ENCODE peak calls at places on chromosomes 4 and X, in eight cellular contexts. E, H, W, O, S, D, Y and L are unnamed samples.

GRCh38 chr4:186719925-186720694 is 3.5 kb downstream of the FAT1 start:
- DNase-seq in D (peak), O (no peak), H (peak), E (peak), Y (peak), S (peak), W (no peak), L (no peak)

GRCh38 chr4:170109586-170110289 is 20.0 kb upstream of the AADAT start:
- DNase-seq in Y (no peak), H (peak), E (no peak), O (no peak), D (no peak), W (no peak), S (no peak), L (no peak)

GRCh38 chrX:154374361-154375155 is at the start of gene FLNA:
- DNase-seq in O (no peak), S (peak), W (peak), D (no peak), Y (no peak), H (no peak), E (peak), L (peak)

GRCh38 chrX:70664726-70665125 is 220.1 kb downstream of the DLG3 start:
- DNase-seq in Y (no peak), H (peak), S (peak), D (peak), O (peak), E (peak), W (no peak), L (no peak)

GRCh38 chr4:87896020-87896621 is 63.4 kb downstream of the MEPE start:
- DNase-seq in O (peak), W (no peak), S (no peak), D (peak), Y (no peak), E (no peak), H (peak), L (no peak)

GRCh38 chr4:185232370-185232769 is 23.0 kb downstream of the SNX25 start:
- DNase-seq in Y (no peak), H (no peak), E (no peak), W (no peak), S (no peak), D (no peak), O (peak), L (no peak)

GRCh38 chrX:9622128-9622527 is 143.5 kb downstream of the GPR143 start:
- DNase-seq in O (no peak), Y (no peak), E (no peak), D (no peak), W (no peak), S (no peak), H (no peak), L (no peak)

GRCh38 chrX:133401539-133401938 is 13.8 kb downstream of the GPC4 start:
- DNase-seq in D (peak), E (no peak), Y (no peak), W (no peak), S (no peak), H (no peak), O (no peak), L (no peak)

GRCh38 chr4:915041-915474 is 17.1 kb downstream of the GAK start:
- DNase-seq in W (peak), S (no peak), H (no peak), D (no peak), Y (no peak), E (no peak), O (no peak), L (no peak)

GRCh38 chr4:39823193-39823592 is 125.3 kb downstream of the UBE2K start:
- DNase-seq in E (no peak), D (peak), S (no peak), H (no peak), Y (no peak), W (no peak), O (no peak), L (no peak)

DNA sequence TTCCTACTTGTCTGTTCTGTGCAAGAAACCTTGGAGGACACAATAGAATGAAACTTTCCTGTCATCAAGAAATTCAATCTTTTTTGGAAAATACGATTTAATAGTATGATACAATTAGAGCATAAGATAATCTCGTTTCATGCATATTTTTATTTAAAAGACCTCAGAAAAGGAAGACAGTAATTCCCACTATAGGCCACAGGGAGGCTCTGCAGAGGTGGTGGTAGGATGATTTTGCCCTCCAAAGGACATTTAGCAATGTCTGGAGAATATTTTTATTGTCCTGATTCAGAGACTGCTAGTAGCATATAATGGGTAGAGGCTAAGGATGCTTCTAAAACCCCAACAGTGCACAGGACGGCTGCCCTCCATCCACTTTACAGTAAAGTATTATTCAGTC is 68.7 kb downstream of the PAK3 start:
- DNase-seq in H (no peak), E (peak), Y (no peak), W (no peak), O (no peak), D (no peak), S (peak), L (no peak)
- TF ChIP-seq CTCF in H (peak), E (no peak), Y (peak), W (no peak), O (peak), D (peak), S (peak), L (peak)

DNA sequence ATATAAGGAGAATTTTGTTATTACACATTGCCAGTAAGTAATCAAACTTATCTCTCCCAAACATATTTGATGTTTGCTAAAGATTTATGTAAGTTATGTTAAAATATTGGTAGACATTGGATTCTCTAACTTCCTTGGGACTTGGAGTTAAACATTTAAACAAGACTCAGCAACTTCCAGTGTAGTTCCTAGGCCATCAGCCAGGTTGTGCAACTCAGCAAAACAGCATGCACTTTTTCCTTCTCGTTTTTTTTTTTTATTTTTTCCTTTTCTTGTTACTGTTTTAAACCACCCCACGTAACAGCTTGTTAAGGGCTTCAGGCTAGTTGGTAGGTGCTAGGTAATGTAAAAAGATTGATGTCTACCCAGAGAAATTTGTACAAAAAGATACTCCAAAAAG is 510.4 kb downstream of the ANKRD50 start:
- DNase-seq in D (peak), S (no peak), O (no peak), H (no peak), Y (no peak), E (no peak), W (peak), L (no peak)
- TF ChIP-seq CTCF in D (peak), S (peak), O (no peak), H (no peak), Y (no peak), E (no peak), W (peak), L (no peak)

DNA sequence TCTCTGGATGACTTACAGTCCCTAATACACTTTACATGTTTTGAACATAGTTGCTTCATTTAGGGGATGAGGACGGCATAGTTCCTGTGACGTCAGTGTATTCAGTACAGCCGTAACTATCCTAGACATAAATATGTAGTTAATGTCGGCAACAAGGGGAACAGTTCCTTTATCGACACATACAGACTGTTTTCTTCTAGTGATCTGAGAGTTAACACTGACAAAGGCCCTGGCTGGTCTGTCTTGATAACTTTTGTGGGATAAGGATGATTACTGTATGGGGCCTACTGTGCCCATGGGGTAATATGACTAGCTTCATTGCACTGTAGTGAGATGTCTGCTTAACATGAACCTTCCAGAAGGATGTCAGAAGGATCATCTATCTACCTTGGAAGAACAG is 131.2 kb downstream of the ZNF518B start:
- DNase-seq in W (no peak), S (no peak), D (no peak), Y (no peak), H (no peak), E (no peak), O (no peak), L (no peak)
- TF ChIP-seq CTCF in W (no peak), S (no peak), D (no peak), Y (no peak), H (no peak), E (no peak), O (no peak), L (no peak)

GRCh38 chr4:74376888-74377483 is 12.0 kb downstream of the EREG start:
- DNase-seq in E (no peak), H (peak), W (no peak), O (no peak), D (peak), S (peak), Y (no peak), L (no peak)
- TF ChIP-seq CTCF in E (peak), H (peak), W (peak), O (peak), D (peak), S (peak), Y (peak), L (peak)